ENCODE peak calls at places on chromosomes 12 and 14, in nine cellular contexts. N, S, I, R, E, X, M, F and G are unnamed samples.

GRCh38 chr14:106436310-106436905 is 910.0 kb downstream of the TMEM121 start:
- DNase-seq in N (no peak), S (no peak), I (peak; percentile 29), R (no peak), E (no peak), X (no peak), M (peak; percentile 13), F (peak; percentile 76), G (peak; percentile 14)

GRCh38 chr14:90518941-90519256 is 122.1 kb downstream of the CALM1 start:
- DNase-seq in N (no peak), S (no peak), I (peak; percentile 47), R (no peak), E (no peak), X (peak; percentile 45), M (peak; percentile 54), F (no peak), G (peak; percentile 42)

GRCh38 chr12:94297876-94298520 is 149.6 kb downstream of the PLXNC1 start:
- DNase-seq in N (no peak), S (no peak), I (no peak), R (no peak), E (no peak), X (no peak), M (no peak), F (no peak), G (peak; percentile 36)

GRCh38 chr12:99253068-99253467 is 394.5 kb upstream of the GARIN6 start:
- DNase-seq in N (no peak), S (no peak), I (no peak), R (no peak), E (no peak), X (no peak), M (peak; percentile 7), F (no peak), G (no peak)

GRCh38 chr12:12265571-12266388 is 1.1 kb downstream of the LRP6 start:
- DNase-seq in N (no peak), S (no peak), I (no peak), R (no peak), E (no peak), X (peak; percentile 37), M (peak; percentile 13), F (no peak), G (peak; percentile 54)

GRCh38 chr12:110565919-110566871 is 16.9 kb downstream of the PPTC7 start:
- DNase-seq in N (no peak), S (no peak), I (no peak), R (no peak), E (no peak), X (no peak), M (no peak), F (no peak), G (no peak)

GRCh38 chr14:104691546-104692260 is 2.3 kb downstream of the INF2 start:
- DNase-seq in N (no peak), S (no peak), I (no peak), R (no peak), E (no peak), X (no peak), M (no peak), F (no peak), G (no peak)

GRCh38 chr14:28772613-28773012 is 6.0 kb downstream of the FOXG1 start:
- DNase-seq in N (no peak), S (no peak), I (no peak), R (no peak), E (no peak), X (no peak), M (no peak), F (no peak), G (no peak)

GRCh38 chr12:52241205-52241842 is 8.3 kb downstream of the KRT7 start:
- DNase-seq in N (no peak), S (peak; percentile 46), I (no peak), R (no peak), E (peak; percentile 54), X (no peak), M (no peak), F (no peak), G (no peak)

GRCh38 chr14:64875350-64875749 is 4.4 kb downstream of the SPTB start:
- DNase-seq in N (no peak), S (no peak), I (no peak), R (no peak), E (no peak), X (no peak), M (no peak), F (no peak), G (no peak)

GRCh38 chr14:98647754-98648153 is 624.2 kb downstream of the BCL11B start:
- DNase-seq in N (no peak), S (no peak), I (no peak), R (no peak), E (no peak), X (no peak), M (no peak), F (no peak), G (no peak)

GRCh38 chr14:70919774-70920173 is 12.5 kb downstream of the PCNX1 start:
- DNase-seq in N (no peak), S (no peak), I (peak; percentile 10), R (no peak), E (no peak), X (no peak), M (no peak), F (no peak), G (peak; percentile 68)

GRCh38 chr14:101442451-101442850 is 118.8 kb upstream of the DIO3 start:
- DNase-seq in N (no peak), S (no peak), I (no peak), R (no peak), E (no peak), X (no peak), M (no peak), F (no peak), G (no peak)

GRCh38 chr12:124646385-124647230 is 79.2 kb upstream of the NCOR2 start:
- DNase-seq in N (no peak), S (no peak), I (no peak), R (no peak), E (no peak), X (peak; percentile 13), M (no peak), F (peak; percentile 87), G (no peak)

GRCh38 chr12:57998251-57998650 is 56.9 kb downstream of the ATP23 start:
- DNase-seq in N (no peak), S (no peak), I (no peak), R (no peak), E (no peak), X (no peak), M (no peak), F (no peak), G (no peak)

GRCh38 chr12:31263661-31264060 is 62.3 kb downstream of the SINHCAF start:
- DNase-seq in N (no peak), S (no peak), I (no peak), R (no peak), E (no peak), X (no peak), M (no peak), F (no peak), G (no peak)